ENCODE peak calls at places on chromosome 1, in ten cellular contexts. One of them, this sample, is unnamed.

GRCh38 chr1:193111641-193112090 is 6.5 kb upstream of the GLRX2 start:
- DNase-seq in HCT116: peak
- DNase-seq in AG10803: peak
- DNase-seq in astrocyte of the cerebellum: peak
- DNase-seq in choroid plexus epithelial cell: peak
- DNase-seq in H9: no peak
- DNase-seq in cardiac fibroblast: peak
- DNase-seq in BE2C: no peak
- DNase-seq in A549: peak
- DNase-seq in HFF-Myc: peak
- DNase-seq in this sample: peak

GRCh38 chr1:23777979-23778814 is at the start of gene PITHD1:
- DNase-seq in HCT116: peak
- DNase-seq in cardiac fibroblast: peak
- DNase-seq in AG10803: peak
- DNase-seq in astrocyte of the cerebellum: peak
- DNase-seq in A549: peak
- DNase-seq in H9: peak
- DNase-seq in HFF-Myc: no peak
- DNase-seq in choroid plexus epithelial cell: peak
- DNase-seq in BE2C: peak
- DNase-seq in this sample: peak

GRCh38 chr1:8740034-8740449 is 77.4 kb downstream of the RERE start:
- DNase-seq in BE2C: no peak
- DNase-seq in AG10803: peak
- DNase-seq in choroid plexus epithelial cell: peak
- DNase-seq in A549: no peak
- DNase-seq in cardiac fibroblast: peak
- DNase-seq in HCT116: no peak
- DNase-seq in H9: no peak
- DNase-seq in HFF-Myc: peak
- DNase-seq in astrocyte of the cerebellum: peak
- DNase-seq in this sample: peak

GRCh38 chr1:25871086-25871703 is 4.3 kb downstream of the PAQR7 start:
- DNase-seq in choroid plexus epithelial cell: no peak
- DNase-seq in astrocyte of the cerebellum: no peak
- DNase-seq in A549: no peak
- DNase-seq in HCT116: no peak
- DNase-seq in AG10803: no peak
- DNase-seq in cardiac fibroblast: no peak
- DNase-seq in BE2C: no peak
- DNase-seq in HFF-Myc: no peak
- DNase-seq in H9: no peak
- DNase-seq in this sample: no peak

GRCh38 chr1:25744140-25744581 is 55.8 kb upstream of the SELENON start:
- DNase-seq in AG10803: peak
- DNase-seq in choroid plexus epithelial cell: peak
- DNase-seq in astrocyte of the cerebellum: no peak
- DNase-seq in A549: peak
- DNase-seq in cardiac fibroblast: peak
- DNase-seq in H9: peak
- DNase-seq in HFF-Myc: peak
- DNase-seq in HCT116: peak
- DNase-seq in BE2C: peak
- DNase-seq in this sample: no peak

GRCh38 chr1:245058436-245058835 is 96.3 kb upstream of the KIF26B start:
- DNase-seq in H9: no peak
- DNase-seq in HCT116: no peak
- DNase-seq in HFF-Myc: no peak
- DNase-seq in astrocyte of the cerebellum: no peak
- DNase-seq in A549: no peak
- DNase-seq in cardiac fibroblast: no peak
- DNase-seq in choroid plexus epithelial cell: no peak
- DNase-seq in AG10803: no peak
- DNase-seq in BE2C: no peak
- DNase-seq in this sample: no peak

GRCh38 chr1:244304156-244304555 is 147.6 kb downstream of the ADSS2 start:
- DNase-seq in HFF-Myc: no peak
- DNase-seq in A549: no peak
- DNase-seq in astrocyte of the cerebellum: no peak
- DNase-seq in AG10803: no peak
- DNase-seq in BE2C: no peak
- DNase-seq in cardiac fibroblast: no peak
- DNase-seq in H9: no peak
- DNase-seq in choroid plexus epithelial cell: no peak
- DNase-seq in HCT116: no peak
- DNase-seq in this sample: no peak

GRCh38 chr1:235999259-235999925 is 65.5 kb downstream of the NID1 start:
- DNase-seq in HCT116: peak
- DNase-seq in astrocyte of the cerebellum: peak
- DNase-seq in HFF-Myc: peak
- DNase-seq in AG10803: peak
- DNase-seq in H9: no peak
- DNase-seq in cardiac fibroblast: peak
- DNase-seq in BE2C: no peak
- DNase-seq in choroid plexus epithelial cell: peak
- DNase-seq in A549: peak
- DNase-seq in this sample: peak

DNA sequence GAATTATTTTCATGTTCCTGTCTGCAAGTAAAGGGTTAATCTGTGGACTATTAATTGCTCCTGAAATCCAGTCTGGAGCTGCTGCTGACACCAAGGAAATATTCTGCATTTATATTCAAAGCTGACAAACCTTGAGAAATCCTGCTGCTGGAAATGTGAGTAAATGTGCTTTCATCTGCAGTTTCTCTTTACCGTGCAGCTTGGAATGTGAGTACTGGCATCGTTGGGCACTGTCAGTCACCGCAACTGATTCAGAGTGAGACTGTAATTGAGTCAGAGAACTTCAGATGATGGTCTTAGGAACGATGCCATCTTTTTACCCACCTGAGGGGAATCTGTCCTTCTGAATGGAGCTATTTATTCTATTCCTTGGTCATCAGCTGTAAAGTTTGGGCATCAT is 420.6 kb downstream of the SIPA1L2 start:
- DNase-seq in HFF-Myc: no peak
- DNase-seq in choroid plexus epithelial cell: no peak
- DNase-seq in HCT116: no peak
- DNase-seq in astrocyte of the cerebellum: no peak
- DNase-seq in BE2C: no peak
- DNase-seq in H9: no peak
- DNase-seq in cardiac fibroblast: no peak
- DNase-seq in AG10803: no peak
- DNase-seq in A549: no peak
- DNase-seq in this sample: no peak
- TF ChIP-seq CTCF in HFF-Myc: no peak
- TF ChIP-seq CTCF in choroid plexus epithelial cell: no peak
- TF ChIP-seq CTCF in HCT116: no peak
- TF ChIP-seq CTCF in astrocyte of the cerebellum: no peak
- TF ChIP-seq CTCF in BE2C: no peak
- TF ChIP-seq CTCF in H9: no peak
- TF ChIP-seq CTCF in cardiac fibroblast: no peak
- TF ChIP-seq CTCF in AG10803: no peak
- TF ChIP-seq CTCF in A549: no peak
- TF ChIP-seq CTCF in this sample: no peak

DNA sequence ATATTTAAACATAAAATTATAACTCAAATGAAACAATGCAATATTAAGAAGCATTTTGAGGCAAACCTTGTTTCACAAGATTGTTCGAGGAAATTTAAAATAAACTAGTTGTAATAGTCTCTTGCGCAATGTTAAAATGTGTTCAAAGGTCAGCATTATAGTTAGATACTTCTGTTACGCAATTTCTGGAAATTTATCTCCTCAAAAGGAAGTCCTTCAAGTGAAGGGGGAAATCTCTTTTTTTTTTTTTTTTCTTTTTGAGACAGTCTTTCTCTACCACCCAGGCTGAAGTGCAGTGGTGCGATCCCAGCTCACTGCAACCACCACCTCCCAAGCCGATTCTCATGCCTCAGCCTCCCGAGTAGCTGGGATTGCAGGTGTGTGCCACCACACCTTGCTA is 52.1 kb downstream of the FMO4 start:
- DNase-seq in AG10803: no peak
- DNase-seq in HCT116: no peak
- DNase-seq in cardiac fibroblast: peak
- DNase-seq in A549: no peak
- DNase-seq in H9: no peak
- DNase-seq in choroid plexus epithelial cell: peak
- DNase-seq in HFF-Myc: no peak
- DNase-seq in BE2C: no peak
- DNase-seq in astrocyte of the cerebellum: no peak
- DNase-seq in this sample: no peak
- TF ChIP-seq CTCF in AG10803: no peak
- TF ChIP-seq CTCF in HCT116: no peak
- TF ChIP-seq CTCF in cardiac fibroblast: no peak
- TF ChIP-seq CTCF in A549: no peak
- TF ChIP-seq CTCF in H9: no peak
- TF ChIP-seq CTCF in choroid plexus epithelial cell: no peak
- TF ChIP-seq CTCF in HFF-Myc: no peak
- TF ChIP-seq CTCF in BE2C: no peak
- TF ChIP-seq CTCF in astrocyte of the cerebellum: no peak
- TF ChIP-seq CTCF in this sample: no peak

GRCh38 chr1:55180075-55180670 is 35.0 kb downstream of the USP24 start:
- DNase-seq in cardiac fibroblast: no peak
- DNase-seq in HCT116: no peak
- DNase-seq in HFF-Myc: no peak
- DNase-seq in AG10803: no peak
- DNase-seq in astrocyte of the cerebellum: no peak
- DNase-seq in A549: no peak
- DNase-seq in H9: no peak
- DNase-seq in BE2C: no peak
- DNase-seq in choroid plexus epithelial cell: no peak
- DNase-seq in this sample: no peak

GRCh38 chr1:55184859-55185258 is 30.3 kb downstream of the USP24 start:
- DNase-seq in HCT116: no peak
- DNase-seq in BE2C: no peak
- DNase-seq in cardiac fibroblast: no peak
- DNase-seq in astrocyte of the cerebellum: no peak
- DNase-seq in H9: no peak
- DNase-seq in AG10803: no peak
- DNase-seq in choroid plexus epithelial cell: no peak
- DNase-seq in A549: no peak
- DNase-seq in HFF-Myc: no peak
- DNase-seq in this sample: no peak

DNA sequence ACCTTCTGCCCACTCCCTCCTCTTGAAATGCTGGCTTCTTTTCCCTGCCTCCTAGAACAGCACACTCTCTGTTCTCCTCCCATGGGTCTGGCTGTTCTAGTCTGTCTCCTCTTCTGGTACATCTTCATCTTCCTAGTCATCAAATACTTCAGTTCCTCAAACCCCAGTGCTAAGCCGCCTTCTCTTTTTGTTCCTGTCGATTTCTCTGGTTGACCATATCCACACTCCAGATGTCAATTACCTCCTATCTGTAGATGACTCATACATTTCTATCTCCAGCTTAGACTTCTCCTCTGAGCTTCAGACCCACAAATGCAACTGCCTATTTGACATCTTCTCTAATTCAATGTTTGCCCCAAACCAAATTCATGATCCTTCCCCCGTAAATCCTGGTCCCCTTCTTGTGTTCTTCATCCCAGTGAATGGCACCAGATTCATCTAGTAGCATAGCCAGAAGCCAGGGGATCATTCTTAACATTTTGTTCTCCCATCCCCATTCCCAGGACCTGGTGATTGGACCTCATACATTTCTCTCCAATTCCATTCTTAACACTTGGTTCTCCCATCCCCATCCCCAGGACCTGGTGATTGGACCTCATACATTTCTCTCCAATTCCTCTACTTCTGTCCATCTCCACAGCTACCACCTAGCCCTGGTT is 35.9 kb downstream of the USP24 start:
- DNase-seq in AG10803: no peak
- DNase-seq in choroid plexus epithelial cell: no peak
- DNase-seq in H9: no peak
- DNase-seq in BE2C: no peak
- DNase-seq in astrocyte of the cerebellum: no peak
- DNase-seq in HCT116: no peak
- DNase-seq in cardiac fibroblast: no peak
- DNase-seq in HFF-Myc: no peak
- DNase-seq in A549: no peak
- DNase-seq in this sample: no peak
- TF ChIP-seq CTCF in AG10803: no peak
- TF ChIP-seq CTCF in choroid plexus epithelial cell: no peak
- TF ChIP-seq CTCF in H9: no peak
- TF ChIP-seq CTCF in BE2C: no peak
- TF ChIP-seq CTCF in astrocyte of the cerebellum: no peak
- TF ChIP-seq CTCF in HCT116: no peak
- TF ChIP-seq CTCF in cardiac fibroblast: no peak
- TF ChIP-seq CTCF in HFF-Myc: no peak
- TF ChIP-seq CTCF in A549: no peak
- TF ChIP-seq CTCF in this sample: no peak

GRCh38 chr1:171739646-171740045 is 2.2 kb downstream of the VAMP4 start:
- DNase-seq in astrocyte of the cerebellum: no peak
- DNase-seq in AG10803: peak
- DNase-seq in BE2C: no peak
- DNase-seq in cardiac fibroblast: peak
- DNase-seq in A549: no peak
- DNase-seq in choroid plexus epithelial cell: peak
- DNase-seq in HFF-Myc: no peak
- DNase-seq in H9: no peak
- DNase-seq in HCT116: no peak
- DNase-seq in this sample: no peak

GRCh38 chr1:171742577-171742922 is 685 bp upstream of the VAMP4 start:
- DNase-seq in HFF-Myc: no peak
- DNase-seq in A549: no peak
- DNase-seq in choroid plexus epithelial cell: peak
- DNase-seq in BE2C: peak
- DNase-seq in H9: peak
- DNase-seq in cardiac fibroblast: peak
- DNase-seq in AG10803: peak
- DNase-seq in astrocyte of the cerebellum: no peak
- DNase-seq in HCT116: no peak
- DNase-seq in this sample: no peak

GRCh38 chr1:171740356-171740863 is 1.5 kb downstream of the VAMP4 start:
- DNase-seq in HFF-Myc: no peak
- DNase-seq in AG10803: peak
- DNase-seq in A549: no peak
- DNase-seq in HCT116: no peak
- DNase-seq in astrocyte of the cerebellum: no peak
- DNase-seq in cardiac fibroblast: peak
- DNase-seq in BE2C: no peak
- DNase-seq in H9: no peak
- DNase-seq in choroid plexus epithelial cell: peak
- DNase-seq in this sample: no peak

GRCh38 chr1:171741872-171742576 is at the start of gene VAMP4:
- DNase-seq in cardiac fibroblast: peak
- DNase-seq in HCT116: peak
- DNase-seq in BE2C: peak
- DNase-seq in AG10803: peak
- DNase-seq in A549: peak
- DNase-seq in H9: peak
- DNase-seq in choroid plexus epithelial cell: peak
- DNase-seq in astrocyte of the cerebellum: peak
- DNase-seq in HFF-Myc: no peak
- DNase-seq in this sample: no peak

DNA sequence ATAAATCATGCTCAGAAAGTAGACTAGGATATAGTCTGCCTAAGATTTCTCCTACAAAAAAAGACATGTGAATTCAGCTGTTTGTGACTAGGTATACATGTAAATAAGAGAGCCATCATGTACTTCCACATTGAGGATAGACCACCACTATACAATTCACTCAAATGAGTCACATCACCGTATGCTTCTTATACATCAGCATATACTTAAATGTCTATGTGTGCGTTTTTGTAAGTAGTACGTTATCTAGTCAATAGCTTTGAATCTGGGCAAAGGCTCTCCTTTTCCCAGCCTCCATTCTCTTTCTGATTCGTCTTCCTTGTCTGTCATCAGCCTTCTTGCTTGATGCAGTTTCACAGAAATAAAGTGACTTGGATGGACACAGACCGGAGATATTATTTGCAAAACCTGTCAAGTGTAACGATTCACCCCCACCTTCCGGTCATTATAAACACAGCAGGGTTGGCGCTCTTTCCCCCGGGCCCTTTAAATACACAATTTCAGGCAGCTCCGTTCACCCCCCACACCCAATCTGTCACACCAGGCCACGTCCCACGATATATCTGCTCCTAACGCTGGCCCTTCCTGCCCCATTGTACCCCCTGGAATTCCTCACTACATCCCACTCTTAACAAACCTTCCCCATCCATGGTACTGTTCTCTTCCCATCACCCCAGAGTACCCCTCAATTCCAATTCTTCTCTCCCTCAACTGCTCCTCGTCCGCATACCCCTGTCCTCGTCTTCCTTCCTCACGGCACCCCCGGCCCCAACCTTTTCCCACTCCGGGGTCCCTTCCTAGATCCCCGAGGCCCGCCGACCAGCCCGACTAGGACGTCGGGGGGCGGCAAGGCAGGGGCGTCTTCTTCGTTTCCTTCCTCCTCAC is 636 bp downstream of the VAMP4 start:
- DNase-seq in AG10803: peak
- DNase-seq in HFF-Myc: no peak
- DNase-seq in HCT116: no peak
- DNase-seq in BE2C: peak
- DNase-seq in cardiac fibroblast: peak
- DNase-seq in H9: no peak
- DNase-seq in astrocyte of the cerebellum: no peak
- DNase-seq in choroid plexus epithelial cell: peak
- DNase-seq in A549: peak
- DNase-seq in this sample: no peak
- TF ChIP-seq CTCF in AG10803: peak
- TF ChIP-seq CTCF in HFF-Myc: peak
- TF ChIP-seq CTCF in HCT116: no peak
- TF ChIP-seq CTCF in BE2C: peak
- TF ChIP-seq CTCF in cardiac fibroblast: no peak
- TF ChIP-seq CTCF in H9: peak
- TF ChIP-seq CTCF in astrocyte of the cerebellum: no peak
- TF ChIP-seq CTCF in choroid plexus epithelial cell: peak
- TF ChIP-seq CTCF in A549: no peak
- TF ChIP-seq CTCF in this sample: peak

This sample was measured in AG04450.